ENCODE peak calls at places on chromosomes 4 and X, in nine cellular contexts. I is fibroblast of villous mesenchyme; U is HS-5; X is activated naive CD4-positive, alpha-beta T cell treated with anti-CD3 and anti-CD28 coated beads, Interleukin-2, amount 10 ng/mL, durations not matched to agents 7 days and 5 days; N is astrocyte of the spinal cord; G is bronchial epithelial cell; L is stomach; A is ELF-1; F is NCI-H1105. M is an unnamed sample.
A peak's percentile ranks its signal among the peaks of the same experiment; 100 is the strongest.

GRCh38 chr4:27318740-27319139 is 458.1 kb downstream of the STIM2 start:
- DNase-seq in A (peak; percentile 82), F (no peak), N (peak; percentile 30), X (peak; percentile 33), I (peak; percentile 10), G (peak; percentile 25), L (no peak), U (no peak), M (peak; percentile 42)

GRCh38 chrX:155998761-155999510 is 1.4 kb downstream of the IL9R start:
- DNase-seq in G (no peak), A (no peak), I (no peak), U (no peak), N (no peak), L (no peak), X (no peak), F (no peak), M (no peak)

GRCh38 chr4:3116955-3117354 is 42.5 kb downstream of the HTT start:
- DNase-seq in I (no peak), N (no peak), X (no peak), L (no peak), A (no peak), G (no peak), F (no peak), U (no peak), M (no peak)

GRCh38 chrX:31110657-31111056 is 38.8 kb upstream of the FTHL17 start:
- DNase-seq in L (no peak), I (no peak), N (no peak), F (no peak), G (peak; percentile 24), U (no peak), A (no peak), X (no peak), M (no peak)

GRCh38 chrX:373641-374471 is 12.9 kb downstream of the PPP2R3B start:
- DNase-seq in L (no peak), I (no peak), X (peak; percentile 67), A (peak; percentile 63), N (peak; percentile 27), F (no peak), G (peak; percentile 33), U (no peak), M (no peak)

GRCh38 chrX:7047951-7048350 is 99.6 kb upstream of the STS start:
- DNase-seq in L (no peak), N (no peak), X (no peak), I (no peak), U (no peak), F (no peak), G (no peak), A (no peak), M (no peak)

GRCh38 chrX:45110494-45110893 is 90.2 kb downstream of the DIPK2B start:
- DNase-seq in F (no peak), A (no peak), G (no peak), I (no peak), U (no peak), X (no peak), N (no peak), L (no peak), M (no peak)

GRCh38 chr4:6076391-6076790 is 58.2 kb upstream of the C4orf50 start:
- DNase-seq in U (no peak), L (no peak), X (no peak), N (no peak), F (no peak), G (no peak), I (no peak), A (no peak), M (no peak)

GRCh38 chrX:80765226-80765625 is 44.5 kb downstream of the BRWD3 start:
- DNase-seq in A (no peak), I (peak; percentile 56), U (peak; percentile 70), N (peak; percentile 63), G (peak; percentile 79), X (no peak), F (no peak), L (no peak), M (no peak)

GRCh38 chr4:1802151-1802715 is 9.1 kb downstream of the FGFR3 start:
- DNase-seq in L (no peak), N (no peak), G (no peak), I (peak; percentile 62), F (no peak), A (peak; percentile 61), U (no peak), X (no peak), M (no peak)

GRCh38 chr4:5050520-5050955 is 742 bp upstream of the STK32B start:
- DNase-seq in L (peak; percentile 77), U (no peak), X (peak; percentile 42), G (peak; percentile 52), F (no peak), N (peak; percentile 76), I (peak; percentile 81), A (peak; percentile 80), M (peak; percentile 79)

GRCh38 chr4:8547108-8547911 is 32.9 kb upstream of the GPR78 start:
- DNase-seq in G (peak; percentile 83), X (no peak), N (no peak), I (peak; percentile 68), L (no peak), U (no peak), F (no peak), A (peak; percentile 84), M (no peak)

GRCh38 chr4:14410469-14410868 is 591.8 kb upstream of the CPEB2 start:
- DNase-seq in F (no peak), L (no peak), I (no peak), X (no peak), U (no peak), A (peak; percentile 39), N (no peak), G (no peak), M (no peak)

GRCh38 chr4:148653681-148654080 is 211.5 kb upstream of the NR3C2 start:
- DNase-seq in X (no peak), A (no peak), F (no peak), G (no peak), I (no peak), U (no peak), N (no peak), L (no peak), M (no peak)

GRCh38 chrX:45885931-45886330 is 659.3 kb downstream of the ZNF674 start:
- DNase-seq in L (no peak), F (no peak), X (no peak), U (no peak), A (no peak), G (no peak), I (no peak), N (no peak), M (no peak)

GRCh38 chr4:114677346-114677979 is 78.9 kb downstream of the UGT8 start:
- DNase-seq in L (no peak), I (no peak), X (no peak), A (no peak), N (no peak), G (no peak), F (no peak), U (no peak), M (no peak)

GRCh38 chr4:119517361-119518229 is 111.0 kb downstream of the PDE5A start:
- DNase-seq in X (no peak), N (no peak), F (no peak), U (peak; percentile 61), L (no peak), I (peak; percentile 81), G (no peak), A (no peak), M (peak; percentile 22)

GRCh38 chr4:173415092-173415491 is 16.2 kb upstream of the SCRG1 start:
- DNase-seq in U (no peak), I (peak; percentile 50), N (no peak), G (peak; percentile 69), L (no peak), A (no peak), F (no peak), X (no peak), M (peak; percentile 49)

GRCh38 chr4:139986108-139986507 is 167.9 kb downstream of the MAML3 start:
- DNase-seq in A (no peak), N (peak; percentile 37), X (no peak), I (peak; percentile 15), L (no peak), G (no peak), U (no peak), F (no peak), M (no peak)

GRCh38 chr4:83128235-83128929 is 13.9 kb upstream of the PLAC8 start:
- DNase-seq in N (peak; percentile 79), L (no peak), G (peak; percentile 89), U (peak; percentile 85), X (no peak), F (no peak), I (peak; percentile 88), A (no peak), M (no peak)

GRCh38 chr4:16706251-16706650 is 192.2 kb downstream of the LDB2 start:
- DNase-seq in A (no peak), N (no peak), L (no peak), G (no peak), F (no peak), I (no peak), U (no peak), X (no peak), M (no peak)

GRCh38 chr4:3480528-3481112 is 17.5 kb downstream of the DOK7 start:
- DNase-seq in G (peak; percentile 50), X (peak; percentile 81), U (no peak), I (peak; percentile 71), L (peak; percentile 83), A (peak; percentile 97), F (no peak), N (peak; percentile 75), M (peak; percentile 22)

GRCh38 chr4:146342600-146343192 is 128.4 kb downstream of the REELD1 start:
- DNase-seq in I (peak; percentile 68), L (no peak), U (no peak), A (no peak), X (peak; percentile 39), F (peak; percentile 10), G (peak; percentile 45), N (peak; percentile 63), M (peak; percentile 18)

GRCh38 chrX:110201799-110202198 is 116.1 kb downstream of the AMMECR1 start:
- DNase-seq in L (no peak), X (no peak), G (peak; percentile 69), U (no peak), F (no peak), I (peak; percentile 57), N (no peak), A (no peak), M (no peak)

GRCh38 chr4:89069481-89069880 is 12.5 kb upstream of the FAM13A start:
- DNase-seq in N (no peak), A (no peak), G (no peak), I (no peak), L (no peak), X (no peak), U (no peak), F (no peak), M (no peak)

GRCh38 chr4:152961752-152962117 is 25.6 kb downstream of the FHDC1 start:
- DNase-seq in I (peak; percentile 48), L (no peak), G (no peak), F (no peak), U (no peak), X (no peak), A (no peak), N (no peak), M (no peak)

GRCh38 chr4:6031831-6032230 is 13.6 kb upstream of the C4orf50 start:
- DNase-seq in I (no peak), A (no peak), F (no peak), X (no peak), U (no peak), N (no peak), G (no peak), L (no peak), M (no peak)

GRCh38 chrX:122504026-122504425 is 680.1 kb upstream of the GRIA3 start:
- DNase-seq in L (no peak), I (peak; percentile 5), A (no peak), G (peak; percentile 7), U (no peak), X (no peak), F (no peak), N (peak; percentile 8), M (no peak)

GRCh38 chr4:39655866-39656265 is 17.2 kb upstream of the SMIM14 start:
- DNase-seq in I (peak; percentile 28), N (no peak), X (no peak), G (no peak), A (no peak), L (no peak), F (no peak), U (no peak), M (no peak)

M was measured in pons.